ENCODE peak calls at places on chromosomes 5 and 9, in six cellular contexts. Q, S, D, M, I and V are unnamed samples.

GRCh38 chr9:114397219-114397847 is 9.6 kb upstream of the AKNA start:
- DNase-seq in Q (no peak), S (no peak), D (no peak), M (no peak), I (peak), V (no peak)

GRCh38 chr5:132224721-132225120 is 2.9 kb downstream of the P4HA2 start:
- DNase-seq in Q (no peak), S (no peak), D (no peak), M (no peak), I (no peak), V (no peak)

GRCh38 chr9:86275962-86276361 is 6.4 kb downstream of the ISCA1 start:
- DNase-seq in Q (no peak), S (no peak), D (no peak), M (no peak), I (no peak), V (no peak)

GRCh38 chr5:14476791-14477435 is 104.7 kb upstream of the OTULINL start:
- DNase-seq in Q (no peak), S (no peak), D (no peak), M (no peak), I (peak), V (no peak)

GRCh38 chr9:123716339-123716738 is 213.6 kb downstream of the DENND1A start:
- DNase-seq in Q (peak), S (no peak), D (no peak), M (no peak), I (no peak), V (no peak)

GRCh38 chr5:35483797-35484196 is 133.9 kb upstream of the SPEF2 start:
- DNase-seq in Q (no peak), S (no peak), D (no peak), M (no peak), I (no peak), V (no peak)

GRCh38 chr5:176714067-176714466 is 66.8 kb downstream of the TSPAN17 start:
- DNase-seq in Q (peak), S (no peak), D (no peak), M (no peak), I (no peak), V (no peak)

GRCh38 chr9:113164536-113165300 is 13.9 kb downstream of the SLC31A2 start:
- DNase-seq in Q (peak), S (no peak), D (no peak), M (no peak), I (peak), V (peak)

GRCh38 chr5:122413722-122414121 is 101.7 kb downstream of the SNCAIP start:
- DNase-seq in Q (no peak), S (no peak), D (no peak), M (no peak), I (no peak), V (no peak)

GRCh38 chr5:1294839-1295649 is at the start of gene TERT:
- DNase-seq in Q (no peak), S (peak), D (no peak), M (no peak), I (no peak), V (no peak)

GRCh38 chr9:98627291-98627690 is 81.4 kb downstream of the GABBR2 start:
- DNase-seq in Q (peak), S (no peak), D (no peak), M (no peak), I (peak), V (no peak)

GRCh38 chr5:110258460-110258859 is 468.0 kb downstream of the TMEM232 start:
- DNase-seq in Q (peak), S (no peak), D (no peak), M (peak), I (peak), V (no peak)

GRCh38 chr9:76730795-76731194 is 33.4 kb upstream of the PCA3 start:
- DNase-seq in Q (no peak), S (no peak), D (no peak), M (no peak), I (no peak), V (no peak)

GRCh38 chr5:125712397-125712796 is 710.8 kb upstream of the GRAMD2B start:
- DNase-seq in Q (no peak), S (no peak), D (no peak), M (no peak), I (no peak), V (no peak)

GRCh38 chr5:169561883-169562282 is 21.7 kb upstream of the SPDL1 start:
- DNase-seq in Q (no peak), S (no peak), D (no peak), M (no peak), I (no peak), V (no peak)

GRCh38 chr9:36871606-36872005 is 162.5 kb downstream of the PAX5 start:
- DNase-seq in Q (no peak), S (no peak), D (no peak), M (no peak), I (no peak), V (no peak)